ENCODE peak calls at places on chromosomes 13 and 19, in four cellular contexts. One of them, this sample, is unnamed.

GRCh38 chr13:47351798-47352197 is 454.9 kb upstream of the HTR2A start:
- DNase-seq in astrocyte of the hippocampus: no peak
- DNase-seq in NCI-H2171 treated with DMSO at 0.1 percent for 48 hours: no peak
- DNase-seq in thoracic aorta: no peak
- DNase-seq in this sample: no peak

GRCh38 chr19:16562608-16563025 is 9.6 kb downstream of the SLC35E1 start:
- DNase-seq in NCI-H2171 treated with DMSO at 0.1 percent for 48 hours: no peak
- DNase-seq in astrocyte of the hippocampus: no peak
- DNase-seq in thoracic aorta: no peak
- DNase-seq in this sample: no peak

GRCh38 chr13:113532156-113532806 is 41.8 kb upstream of the DCUN1D2 start:
- DNase-seq in NCI-H2171 treated with DMSO at 0.1 percent for 48 hours: no peak
- DNase-seq in astrocyte of the hippocampus: peak; percentile 48
- DNase-seq in thoracic aorta: no peak
- DNase-seq in this sample: no peak

GRCh38 chr19:7822910-7823515 is 7.0 kb upstream of the EVI5L start:
- DNase-seq in NCI-H2171 treated with DMSO at 0.1 percent for 48 hours: no peak
- DNase-seq in thoracic aorta: no peak
- DNase-seq in astrocyte of the hippocampus: no peak
- DNase-seq in this sample: no peak

GRCh38 chr19:4584670-4585460 is 25.4 kb upstream of the SEMA6B start:
- DNase-seq in thoracic aorta: no peak
- DNase-seq in NCI-H2171 treated with DMSO at 0.1 percent for 48 hours: peak; percentile 63
- DNase-seq in astrocyte of the hippocampus: no peak
- DNase-seq in this sample: no peak

GRCh38 chr13:61795580-61795979 is 379.9 kb upstream of the PCDH20 start:
- DNase-seq in NCI-H2171 treated with DMSO at 0.1 percent for 48 hours: no peak
- DNase-seq in thoracic aorta: no peak
- DNase-seq in astrocyte of the hippocampus: no peak
- DNase-seq in this sample: no peak

GRCh38 chr13:73767747-73768315 is 366.4 kb downstream of the KLF12 start:
- DNase-seq in astrocyte of the hippocampus: no peak
- DNase-seq in thoracic aorta: no peak
- DNase-seq in NCI-H2171 treated with DMSO at 0.1 percent for 48 hours: no peak
- DNase-seq in this sample: no peak

GRCh38 chr13:68551701-68552522 is 1321.8 kb upstream of the PCDH9 start:
- DNase-seq in NCI-H2171 treated with DMSO at 0.1 percent for 48 hours: no peak
- DNase-seq in thoracic aorta: no peak
- DNase-seq in astrocyte of the hippocampus: peak; percentile 8
- DNase-seq in this sample: no peak

This sample was measured in omental fat pad.